ENCODE peak calls at places on chromosomes 4 and X, in eight cellular contexts. U is naive thymus-derived CD8-positive, alpha-beta T cell; V is M059J; E is GM23338; N is lower lobe of right lung; R is nephron progenitor cell; K is right cardiac atrium; F is ELR. Y is an unnamed sample.
A peak's percentile ranks its signal among the peaks of the same experiment; 100 is the strongest.

GRCh38 chr4:79396794-79397193 is 11.2 kb downstream of the GK2 start:
- DNase-seq in R (no peak), U (no peak), V (no peak), N (no peak), F (no peak), E (no peak), K (no peak), Y (no peak)

GRCh38 chr4:151739118-151739517 is 21.7 kb downstream of the GATB start:
- DNase-seq in E (no peak), K (no peak), N (no peak), U (no peak), V (no peak), R (no peak), F (no peak), Y (no peak)

GRCh38 chr4:118307619-118308018 is 45.2 kb downstream of the PRSS12 start:
- DNase-seq in U (no peak), K (no peak), R (no peak), N (no peak), V (no peak), F (no peak), E (no peak), Y (no peak)

GRCh38 chr4:71978192-71978845 is 53.5 kb upstream of the NPFFR2 start:
- DNase-seq in F (no peak), N (no peak), E (no peak), V (no peak), U (no peak), R (no peak), K (no peak), Y (no peak)

GRCh38 chr4:48815483-48815882 is 15.4 kb upstream of the OCIAD1 start:
- DNase-seq in N (no peak), K (no peak), V (no peak), U (no peak), E (no peak), F (no peak), R (no peak), Y (no peak)

GRCh38 chrX:7927259-7928167 is at the start of gene PNPLA4:
- DNase-seq in U (peak; percentile 64), E (peak; percentile 80), N (peak; percentile 89), R (peak; percentile 76), K (peak; percentile 90), F (peak; percentile 77), V (peak; percentile 79), Y (peak; percentile 21)

GRCh38 chrX:16628954-16629595 is 20.9 kb upstream of the S100G start:
- DNase-seq in U (no peak), F (no peak), E (peak; percentile 75), R (peak; percentile 23), K (no peak), V (peak; percentile 40), N (no peak), Y (no peak)

GRCh38 chr4:38856046-38856445 is 571 bp downstream of the TLR6 start:
- DNase-seq in E (no peak), N (peak; percentile 55), R (no peak), F (no peak), V (peak; percentile 10), K (no peak), U (no peak), Y (peak; percentile 61)

GRCh38 chr4:53855886-53856260 is 208.5 kb downstream of the CHIC2 start:
- DNase-seq in E (no peak), V (peak; percentile 62), U (no peak), F (peak; percentile 62), N (no peak), R (no peak), K (no peak), Y (no peak)

GRCh38 chr4:132572210-132572609 is 576.9 kb upstream of the PCDH10 start:
- DNase-seq in K (no peak), N (no peak), U (no peak), F (peak; percentile 19), E (peak; percentile 16), R (no peak), V (no peak), Y (no peak)

GRCh38 chr4:20084488-20084887 is 167.2 kb upstream of the SLIT2 start:
- DNase-seq in R (no peak), K (no peak), N (no peak), E (no peak), F (no peak), U (no peak), V (peak; percentile 10), Y (no peak)

GRCh38 chrX:629230-630006 is 1.2 kb upstream of the SHOX start:
- DNase-seq in V (no peak), R (no peak), E (no peak), U (no peak), K (no peak), F (no peak), N (no peak), Y (no peak)

GRCh38 chr4:70946944-70947343 is 44.8 kb downstream of the MOB1B start:
- DNase-seq in R (no peak), K (no peak), E (no peak), F (no peak), V (no peak), N (no peak), U (no peak), Y (no peak)

GRCh38 chr4:4712800-4713528 is 146.5 kb upstream of the MSX1 start:
- DNase-seq in E (peak; percentile 52), F (no peak), U (no peak), K (no peak), N (no peak), R (no peak), V (peak; percentile 43), Y (no peak)

GRCh38 chr4:48079972-48080391 is 54.1 kb downstream of the TXK start:
- DNase-seq in F (peak; percentile 88), U (no peak), N (no peak), V (peak; percentile 88), R (no peak), K (no peak), E (no peak), Y (peak; percentile 84)

GRCh38 chr4:150209140-150209829 is 131.0 kb downstream of the DCLK2 start:
- DNase-seq in R (peak; percentile 69), F (peak; percentile 74), E (peak; percentile 78), N (peak; percentile 64), U (no peak), V (peak; percentile 66), K (peak; percentile 87), Y (peak; percentile 26)

GRCh38 chr4:75555294-75556164 is at the start of gene ODAPH:
- DNase-seq in N (no peak), V (peak; percentile 89), R (no peak), E (peak; percentile 15), K (no peak), U (no peak), F (peak; percentile 90), Y (no peak)

GRCh38 chr4:73998040-73999011 is at the start of gene CXCL5:
- DNase-seq in K (peak; percentile 60), F (peak; percentile 74), U (no peak), N (peak; percentile 66), V (peak; percentile 48), E (peak; percentile 86), R (peak; percentile 63), Y (no peak)

GRCh38 chrX:108020631-108021030 is 24.2 kb upstream of the VSIG1 start:
- DNase-seq in R (no peak), F (peak; percentile 43), U (no peak), V (peak; percentile 24), K (no peak), E (peak; percentile 50), N (no peak), Y (no peak)

GRCh38 chr4:171203425-171203824 is 609.8 kb upstream of the GALNTL6 start:
- DNase-seq in V (no peak), N (no peak), E (no peak), F (peak; percentile 84), K (no peak), U (no peak), R (no peak), Y (no peak)

GRCh38 chrX:12901486-12901885 is 4.9 kb upstream of the TLR8 start:
- DNase-seq in V (peak; percentile 52), F (peak; percentile 52), U (peak; percentile 39), E (peak; percentile 41), R (peak; percentile 59), K (peak; percentile 73), N (peak; percentile 62), Y (no peak)

GRCh38 chrX:154300815-154301214 is 5.2 kb downstream of the TKTL1 start:
- DNase-seq in E (no peak), U (no peak), R (no peak), N (peak; percentile 53), K (no peak), F (no peak), V (no peak), Y (no peak)

GRCh38 chrX:154298312-154298711 is 2.7 kb downstream of the TKTL1 start:
- DNase-seq in R (no peak), K (no peak), F (no peak), N (no peak), U (no peak), V (no peak), E (no peak), Y (no peak)

GRCh38 chr4:3046623-3047022 is 27.7 kb downstream of the HTT-AS start:
- DNase-seq in N (no peak), E (no peak), U (no peak), V (no peak), F (no peak), R (no peak), K (no peak), Y (no peak)